ENCODE peak calls at places on chromosomes 6 and 20, in seven cellular contexts. One of them, this sample, is unnamed. For H3K36me3 and H3K9me3, the result is how much of the 10 kb centered on the place peaks cover.

GRCh38 chr6:43989556-43990248 is 137.6 kb downstream of the MRPL14 start:
- DNase-seq in heart left ventricle: no peak
- DNase-seq in GM23248: no peak
- DNase-seq in breast epithelium: no peak
- DNase-seq in H1: no peak
- DNase-seq in esophagus squamous epithelium: no peak
- DNase-seq in psoas muscle: peak
- DNase-seq in this sample: no peak

GRCh38 chr20:35947489-35947888 is 6.8 kb downstream of the SCAND1 start:
- DNase-seq in heart left ventricle: no peak
- DNase-seq in GM23248: peak
- DNase-seq in breast epithelium: no peak
- DNase-seq in H1: peak
- DNase-seq in esophagus squamous epithelium: no peak
- DNase-seq in psoas muscle: no peak
- DNase-seq in this sample: no peak

GRCh38 chr6:106685833-106686232 is 56.5 kb downstream of the QRSL1 start:
- DNase-seq in heart left ventricle: no peak
- DNase-seq in GM23248: peak
- DNase-seq in breast epithelium: no peak
- DNase-seq in H1: no peak
- DNase-seq in esophagus squamous epithelium: no peak
- DNase-seq in psoas muscle: no peak
- DNase-seq in this sample: no peak

GRCh38 chr6:111804627-111805235 is 68.5 kb downstream of the FYN start:
- DNase-seq in heart left ventricle: no peak
- DNase-seq in GM23248: peak
- DNase-seq in breast epithelium: no peak
- DNase-seq in H1: no peak
- DNase-seq in esophagus squamous epithelium: no peak
- DNase-seq in psoas muscle: no peak
- DNase-seq in this sample: no peak

GRCh38 chr20:49245921-49246740 is 26.9 kb downstream of the DDX27 start:
- DNase-seq in heart left ventricle: peak
- DNase-seq in GM23248: peak
- DNase-seq in breast epithelium: no peak
- DNase-seq in H1: no peak
- DNase-seq in esophagus squamous epithelium: no peak
- DNase-seq in psoas muscle: no peak
- DNase-seq in this sample: no peak

GRCh38 chr6:37600287-37600916 is 97.3 kb downstream of the MDGA1 start:
- DNase-seq in heart left ventricle: no peak
- DNase-seq in GM23248: no peak
- DNase-seq in breast epithelium: no peak
- DNase-seq in H1: no peak
- DNase-seq in esophagus squamous epithelium: no peak
- DNase-seq in psoas muscle: no peak
- DNase-seq in this sample: no peak

GRCh38 chr6:33428219-33428890 is 8.5 kb downstream of the SYNGAP1 start:
- DNase-seq in heart left ventricle: peak
- DNase-seq in GM23248: peak
- DNase-seq in breast epithelium: no peak
- DNase-seq in H1: no peak
- DNase-seq in esophagus squamous epithelium: no peak
- DNase-seq in psoas muscle: no peak
- DNase-seq in this sample: no peak

GRCh38 chr6:130513770-130514169 is 148.0 kb downstream of the TMEM200A start:
- DNase-seq in heart left ventricle: no peak
- DNase-seq in GM23248: peak
- DNase-seq in breast epithelium: no peak
- DNase-seq in H1: no peak
- DNase-seq in esophagus squamous epithelium: no peak
- DNase-seq in psoas muscle: no peak
- DNase-seq in this sample: no peak

DNA sequence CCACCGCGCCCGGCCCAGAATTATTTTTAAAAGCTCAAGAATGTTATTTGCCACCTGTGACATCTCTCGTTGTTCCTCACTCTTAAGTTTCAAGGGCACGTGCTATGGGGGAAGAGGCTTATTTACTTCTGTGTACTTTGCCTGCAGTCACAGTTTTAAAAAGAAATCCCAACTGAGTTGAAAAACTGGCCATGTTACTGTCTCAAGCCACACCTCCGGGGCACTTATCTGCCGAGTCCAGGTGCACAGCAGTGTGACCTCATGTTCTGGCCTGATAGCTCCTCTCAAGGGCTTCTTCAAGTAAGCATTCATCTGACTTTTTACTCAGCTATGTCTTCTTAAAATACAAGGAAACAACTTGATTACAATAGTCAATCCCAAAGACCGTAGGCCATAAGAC is 34.5 kb downstream of the SHLD1 start:
- DNase-seq in heart left ventricle: no peak
- DNase-seq in GM23248: no peak
- DNase-seq in breast epithelium: no peak
- DNase-seq in H1: no peak
- DNase-seq in esophagus squamous epithelium: no peak
- DNase-seq in psoas muscle: no peak
- DNase-seq in this sample: no peak
- H3K36me3 ChIP-seq in heart left ventricle: under half
- H3K36me3 ChIP-seq in GM23248: under half
- H3K36me3 ChIP-seq in breast epithelium: under half
- H3K36me3 ChIP-seq in H1: under half
- H3K36me3 ChIP-seq in esophagus squamous epithelium: under half
- H3K36me3 ChIP-seq in psoas muscle: under half
- H3K36me3 ChIP-seq in this sample: under half

GRCh38 chr20:46401478-46401860 is 4.9 kb downstream of the ELMO2 start:
- DNase-seq in heart left ventricle: no peak
- DNase-seq in GM23248: no peak
- DNase-seq in breast epithelium: no peak
- DNase-seq in H1: no peak
- DNase-seq in esophagus squamous epithelium: no peak
- DNase-seq in psoas muscle: no peak
- DNase-seq in this sample: no peak

GRCh38 chr20:46400828-46401477 is 5.5 kb downstream of the ELMO2 start:
- DNase-seq in heart left ventricle: no peak
- DNase-seq in GM23248: peak
- DNase-seq in breast epithelium: no peak
- DNase-seq in H1: no peak
- DNase-seq in esophagus squamous epithelium: no peak
- DNase-seq in psoas muscle: no peak
- DNase-seq in this sample: no peak

GRCh38 chr20:46399401-46399800 is 7.0 kb downstream of the ELMO2 start:
- DNase-seq in heart left ventricle: no peak
- DNase-seq in GM23248: no peak
- DNase-seq in breast epithelium: no peak
- DNase-seq in H1: no peak
- DNase-seq in esophagus squamous epithelium: no peak
- DNase-seq in psoas muscle: no peak
- DNase-seq in this sample: no peak

GRCh38 chr20:46398963-46399362 is 7.5 kb downstream of the ELMO2 start:
- DNase-seq in heart left ventricle: no peak
- DNase-seq in GM23248: no peak
- DNase-seq in breast epithelium: no peak
- DNase-seq in H1: no peak
- DNase-seq in esophagus squamous epithelium: no peak
- DNase-seq in psoas muscle: no peak
- DNase-seq in this sample: no peak

GRCh38 chr20:46400253-46400652 is 6.2 kb downstream of the ELMO2 start:
- DNase-seq in heart left ventricle: peak
- DNase-seq in GM23248: peak
- DNase-seq in breast epithelium: no peak
- DNase-seq in H1: no peak
- DNase-seq in esophagus squamous epithelium: no peak
- DNase-seq in psoas muscle: peak
- DNase-seq in this sample: no peak
- H3K27ac ChIP-seq in heart left ventricle: peak
- H3K27ac ChIP-seq in GM23248: peak
- H3K27ac ChIP-seq in breast epithelium: peak
- H3K27ac ChIP-seq in H1: no peak
- H3K27ac ChIP-seq in esophagus squamous epithelium: peak
- H3K27ac ChIP-seq in psoas muscle: peak
- H3K27ac ChIP-seq in this sample: no peak

GRCh38 chr20:16228722-16229121 is 344.5 kb downstream of the KIF16B start:
- DNase-seq in heart left ventricle: no peak
- DNase-seq in GM23248: no peak
- DNase-seq in breast epithelium: no peak
- DNase-seq in H1: no peak
- DNase-seq in esophagus squamous epithelium: no peak
- DNase-seq in psoas muscle: no peak
- DNase-seq in this sample: no peak
- H3K9me3 ChIP-seq in heart left ventricle: under half
- H3K9me3 ChIP-seq in GM23248: under half
- H3K9me3 ChIP-seq in breast epithelium: under half
- H3K9me3 ChIP-seq in H1: under half
- H3K9me3 ChIP-seq in esophagus squamous epithelium: under half
- H3K9me3 ChIP-seq in psoas muscle: under half
- H3K9me3 ChIP-seq in this sample: under half

DNA sequence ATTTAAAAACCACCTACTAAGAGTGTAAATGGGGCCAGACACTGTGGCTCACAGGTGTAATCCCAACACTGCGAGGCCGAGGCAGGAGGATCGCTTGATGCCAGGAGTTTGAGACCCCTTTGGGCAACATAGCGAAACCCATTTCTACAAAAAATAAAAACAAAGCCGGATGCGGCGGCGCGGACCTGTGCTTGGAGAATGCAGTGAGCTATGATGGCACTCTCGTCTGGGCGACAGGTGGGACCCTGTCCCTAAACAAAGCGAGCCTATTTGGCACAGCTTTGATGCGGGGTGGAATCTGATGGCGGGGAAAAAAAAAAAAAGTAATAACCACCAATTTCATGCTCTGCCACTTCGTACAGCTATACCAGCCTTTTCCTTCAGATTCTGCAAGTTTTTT is 1.1 kb downstream of the TCP1 start:
- DNase-seq in heart left ventricle: no peak
- DNase-seq in GM23248: peak
- DNase-seq in breast epithelium: no peak
- DNase-seq in H1: no peak
- DNase-seq in esophagus squamous epithelium: no peak
- DNase-seq in psoas muscle: no peak
- DNase-seq in this sample: no peak
- H3K36me3 ChIP-seq in heart left ventricle: half or more
- H3K36me3 ChIP-seq in GM23248: half or more
- H3K36me3 ChIP-seq in breast epithelium: under half
- H3K36me3 ChIP-seq in H1: under half
- H3K36me3 ChIP-seq in esophagus squamous epithelium: half or more
- H3K36me3 ChIP-seq in psoas muscle: under half
- H3K36me3 ChIP-seq in this sample: under half

GRCh38 chr20:17943343-17943742 is 25.3 kb downstream of the SNX5 start:
- DNase-seq in heart left ventricle: no peak
- DNase-seq in GM23248: no peak
- DNase-seq in breast epithelium: no peak
- DNase-seq in H1: no peak
- DNase-seq in esophagus squamous epithelium: no peak
- DNase-seq in psoas muscle: no peak
- DNase-seq in this sample: no peak
- H3K27ac ChIP-seq in heart left ventricle: no peak
- H3K27ac ChIP-seq in GM23248: no peak
- H3K27ac ChIP-seq in breast epithelium: no peak
- H3K27ac ChIP-seq in H1: no peak
- H3K27ac ChIP-seq in esophagus squamous epithelium: no peak
- H3K27ac ChIP-seq in psoas muscle: no peak
- H3K27ac ChIP-seq in this sample: no peak

This sample was measured in iPS DF 6.9.